ENCODE peak calls at places on chromosomes 1 and 21, in ten cellular contexts. S is brain microvascular endothelial cell, H is IMR-90, E is NT2/D1, V is left ventricle myocardium inferior, R is lower lobe of right lung, O is thoracic aorta, J is psoas muscle, A is WERI-Rb-1, L is tibial artery. G is an unnamed sample.

GRCh38 chr1:20008391-20008841 is 29.0 kb upstream of the PLA2G2A start:
- DNase-seq in S (no peak), H (no peak), E (no peak), V (peak; percentile 62), R (no peak), O (no peak), J (no peak), A (no peak), L (no peak), G (no peak)

GRCh38 chr1:59432531-59433439 is 135.9 kb downstream of the FGGY start:
- DNase-seq in S (no peak), H (no peak), E (no peak), V (no peak), R (no peak), O (no peak), J (no peak), A (no peak), L (no peak), G (no peak)

GRCh38 chr1:85344256-85344694 is 67.8 kb upstream of the BCL10 start:
- DNase-seq in S (peak; percentile 67), H (peak; percentile 63), E (no peak), V (no peak), R (peak; percentile 54), O (no peak), J (no peak), A (peak; percentile 21), L (no peak), G (no peak)

GRCh38 chr1:110118636-110119396 is 6.6 kb downstream of the UBL4B start:
- DNase-seq in S (no peak), H (peak; percentile 52), E (no peak), V (no peak), R (no peak), O (no peak), J (no peak), A (no peak), L (no peak), G (no peak)

GRCh38 chr21:28427356-28428022 is 565.2 kb downstream of the LTN1 start:
- DNase-seq in S (no peak), H (peak; percentile 67), E (no peak), V (no peak), R (no peak), O (no peak), J (no peak), A (no peak), L (no peak), G (no peak)

GRCh38 chr1:70440642-70441391 is 29.7 kb downstream of the CTH start:
- DNase-seq in S (no peak), H (no peak), E (no peak), V (no peak), R (no peak), O (no peak), J (no peak), A (no peak), L (no peak), G (no peak)

GRCh38 chr1:12595839-12596821 is 21.9 kb downstream of the DHRS3 start:
- DNase-seq in S (peak; percentile 99), H (peak; percentile 98), E (no peak), V (peak; percentile 91), R (peak; percentile 94), O (peak; percentile 83), J (peak; percentile 96), A (no peak), L (peak; percentile 98), G (no peak)

GRCh38 chr1:4010811-4011605 is 110.9 kb upstream of the C1orf174 start:
- DNase-seq in S (no peak), H (no peak), E (no peak), V (no peak), R (no peak), O (no peak), J (no peak), A (no peak), L (no peak), G (no peak)

GRCh38 chr1:25081496-25081895 is 150.8 kb downstream of the SYF2 start:
- DNase-seq in S (no peak), H (no peak), E (no peak), V (no peak), R (no peak), O (no peak), J (no peak), A (no peak), L (no peak), G (no peak)

GRCh38 chr1:25082216-25082899 is 149.9 kb downstream of the SYF2 start:
- DNase-seq in S (no peak), H (peak; percentile 39), E (no peak), V (no peak), R (no peak), O (no peak), J (no peak), A (no peak), L (no peak), G (no peak)

GRCh38 chr1:25083481-25084345 is 148.6 kb downstream of the SYF2 start:
- DNase-seq in S (no peak), H (no peak), E (no peak), V (no peak), R (no peak), O (no peak), J (no peak), A (no peak), L (no peak), G (no peak)

GRCh38 chr1:25084407-25084806 is 147.9 kb downstream of the SYF2 start:
- DNase-seq in S (no peak), H (no peak), E (no peak), V (no peak), R (no peak), O (no peak), J (no peak), A (no peak), L (no peak), G (no peak)

DNA sequence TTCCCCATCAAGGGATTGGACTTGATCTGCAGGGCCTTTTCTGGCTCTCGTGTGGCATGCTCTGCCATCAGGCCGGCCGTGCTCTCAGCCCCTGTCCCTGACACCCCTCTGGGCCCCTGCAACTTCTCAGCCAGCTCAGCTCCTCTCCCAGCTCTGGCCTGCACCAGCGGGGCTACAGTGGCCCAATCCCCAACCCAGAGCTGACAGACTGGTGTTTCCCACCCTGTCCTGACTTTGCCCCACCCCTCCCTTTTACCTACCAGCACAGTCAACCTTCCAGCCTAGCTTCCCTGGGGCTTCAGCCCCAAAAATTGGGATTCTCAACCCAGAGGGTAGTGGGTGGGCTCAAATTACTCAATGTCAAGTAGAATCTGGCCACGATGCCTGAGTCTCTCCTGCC is 149.3 kb downstream of the SYF2 start:
- DNase-seq in S (no peak), H (no peak), E (no peak), V (no peak), R (no peak), O (no peak), J (no peak), A (no peak), L (no peak), G (no peak)
- H3K27me3 ChIP-seq in S (no peaks in the 10 kb centered on the region), H (peaks cover 58% of the 10 kb centered on the region), E (no peaks in the 10 kb centered on the region), V (peaks cover 29% of the 10 kb centered on the region), R (no peaks in the 10 kb centered on the region), O (no peaks in the 10 kb centered on the region), J (no peaks in the 10 kb centered on the region), A (no peaks in the 10 kb centered on the region), L (peaks cover 26% of the 10 kb centered on the region), G (no peaks in the 10 kb centered on the region)

DNA sequence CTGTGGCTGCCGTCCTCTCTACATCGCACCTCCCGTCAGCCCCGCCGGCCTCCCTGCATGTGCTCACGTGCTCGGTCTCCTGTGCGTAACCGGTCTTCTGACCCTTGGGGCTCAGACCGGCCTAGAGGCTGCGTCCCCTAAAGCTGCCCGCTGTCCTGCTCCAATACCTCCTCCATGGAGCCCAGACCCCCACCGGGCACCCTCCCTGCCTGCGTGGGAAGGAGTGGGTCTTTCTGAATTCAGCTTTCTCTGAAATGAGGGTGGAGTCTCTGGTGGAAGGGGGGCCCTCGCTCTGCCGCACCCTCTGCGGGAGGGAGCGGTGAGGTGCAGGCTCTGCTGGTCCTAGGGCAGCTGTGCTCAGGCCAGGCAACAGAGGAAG is 18.7 kb upstream of the POFUT2 start:
- DNase-seq in S (no peak), H (no peak), E (no peak), V (no peak), R (peak; percentile 35), O (no peak), J (no peak), A (no peak), L (peak; percentile 68), G (no peak)
- H3K4me3 ChIP-seq in S (no peak overlapping the region), H (no peak overlapping the region), E (no peak overlapping the region), V (peak overlapping the region; percentile 27), R (no peak overlapping the region), O (no peak overlapping the region), J (no peak overlapping the region), A (no peak overlapping the region), L (no peak overlapping the region), G (no peak overlapping the region)

GRCh38 chr1:22208265-22208972 is 65.5 kb upstream of the WNT4 start:
- DNase-seq in S (no peak), H (no peak), E (no peak), V (no peak), R (no peak), O (no peak), J (peak; percentile 53), A (peak; percentile 77), L (no peak), G (no peak)

GRCh38 chr1:22210636-22211035 is 67.7 kb upstream of the WNT4 start:
- DNase-seq in S (no peak), H (no peak), E (no peak), V (no peak), R (no peak), O (no peak), J (peak; percentile 24), A (no peak), L (no peak), G (no peak)

GRCh38 chr1:22207605-22208264 is 64.8 kb upstream of the WNT4 start:
- DNase-seq in S (no peak), H (no peak), E (no peak), V (no peak), R (no peak), O (no peak), J (peak; percentile 57), A (no peak), L (no peak), G (no peak)

GRCh38 chr1:22210176-22210575 is 67.3 kb upstream of the WNT4 start:
- DNase-seq in S (no peak), H (no peak), E (no peak), V (no peak), R (no peak), O (no peak), J (peak; percentile 32), A (no peak), L (no peak), G (no peak)

DNA sequence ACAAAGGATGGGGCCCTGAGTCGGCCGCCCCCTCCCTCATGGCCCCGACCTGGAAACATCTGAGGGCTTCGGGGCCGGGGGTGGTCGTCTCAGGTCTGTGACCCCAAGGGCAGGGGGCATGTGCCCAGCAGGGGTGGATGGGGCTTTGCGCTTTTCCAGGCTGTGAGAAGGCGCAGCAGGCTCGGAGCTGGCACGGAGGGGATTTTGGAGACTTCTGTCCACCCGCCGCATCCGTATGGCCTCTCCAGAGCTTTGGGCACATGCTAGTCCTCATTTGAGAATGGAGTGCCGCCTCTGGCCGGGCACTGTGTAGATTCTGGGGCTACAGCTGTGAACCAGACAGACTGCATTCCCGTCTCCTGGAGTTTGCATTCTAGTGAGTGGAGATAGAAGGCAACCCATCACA is 66.1 kb upstream of the WNT4 start:
- DNase-seq in S (no peak), H (no peak), E (no peak), V (no peak), R (no peak), O (no peak), J (peak; percentile 32), A (no peak), L (no peak), G (no peak)
- H3K27me3 ChIP-seq in S (peaks cover 76% of the 10 kb centered on the region), H (peaks cover 83% of the 10 kb centered on the region), E (peaks cover 3% of the 10 kb centered on the region), V (peaks cover 94% of the 10 kb centered on the region), R (peaks cover 58% of the 10 kb centered on the region), O (peaks cover 16% of the 10 kb centered on the region), J (no peaks in the 10 kb centered on the region), A (peaks cover 81% of the 10 kb centered on the region), L (peaks cover 75% of the 10 kb centered on the region), G (peaks cover 25% of the 10 kb centered on the region)

GRCh38 chr1:184059887-184060286 is 8.4 kb downstream of the TSEN15 start:
- DNase-seq in S (no peak), H (no peak), E (no peak), V (no peak), R (no peak), O (no peak), J (no peak), A (no peak), L (no peak), G (no peak)
- H3K4me3 ChIP-seq in S (no peak overlapping the region), H (no peak overlapping the region), E (no peak overlapping the region), V (no peak overlapping the region), R (no peak overlapping the region), O (no peak overlapping the region), J (no peak overlapping the region), A (no peak overlapping the region), L (no peak overlapping the region), G (no peak overlapping the region)

G was measured in CD8-positive, alpha-beta memory T cell.